ENCODE peak calls at places on chromosomes 12 and 14, in five cellular contexts. L, H, D, M and Y are unnamed samples.

GRCh38 chr12:25434493-25434892 is 118.6 kb downstream of the LMNTD1 start:
- DNase-seq in L (no peak), M (no peak), H (no peak), D (no peak), Y (no peak)

GRCh38 chr12:49811136-49811535 is 17.1 kb downstream of the NCKAP5L start:
- DNase-seq in D (no peak), M (no peak), L (no peak), H (no peak), Y (no peak)

GRCh38 chr14:67510121-67510520 is 21.6 kb upstream of the TMEM229B start:
- DNase-seq in M (peak), H (no peak), L (no peak), D (no peak), Y (no peak)

GRCh38 chr14:35961697-35962274 is 135.6 kb downstream of the BRMS1L start:
- DNase-seq in D (no peak), L (no peak), H (no peak), M (no peak), Y (no peak)

GRCh38 chr12:95318071-95318545 is 100.5 kb downstream of the VEZT start:
- DNase-seq in H (peak), D (no peak), L (peak), M (peak), Y (no peak)

GRCh38 chr14:77654001-77654431 is 37.6 kb upstream of the SPTLC2 start:
- DNase-seq in H (no peak), L (no peak), D (no peak), M (no peak), Y (no peak)

GRCh38 chr14:25841226-25841625 is 756.6 kb downstream of the NOVA1 start:
- DNase-seq in D (no peak), H (no peak), L (no peak), M (no peak), Y (no peak)

GRCh38 chr12:45354399-45354798 is 138.5 kb downstream of the ANO6 start:
- DNase-seq in M (no peak), D (no peak), H (no peak), L (no peak), Y (no peak)

GRCh38 chr12:77723308-77723707 is 107.4 kb upstream of the NAV3 start:
- DNase-seq in M (no peak), D (no peak), L (no peak), H (no peak), Y (no peak)

GRCh38 chr12:116319851-116320621 is 42.5 kb upstream of the MED13L start:
- DNase-seq in L (peak), D (peak), H (no peak), M (peak), Y (no peak)

GRCh38 chr14:65170768-65171251 is 68.5 kb upstream of the MAX start:
- DNase-seq in H (peak), L (peak), M (peak), D (no peak), Y (no peak)

GRCh38 chr14:100076133-100076532 is 10.9 kb downstream of the EVL start:
- DNase-seq in D (no peak), L (peak), H (peak), M (no peak), Y (peak)

GRCh38 chr14:34356267-34356660 is 105.8 kb downstream of the SPTSSA start:
- DNase-seq in H (no peak), D (no peak), M (no peak), L (no peak), Y (no peak)

GRCh38 chr12:19129121-19129485 is 430 bp upstream of the PLEKHA5 start:
- DNase-seq in D (no peak), H (no peak), M (no peak), L (peak), Y (no peak)

GRCh38 chr14:85579957-85580356 is 50.0 kb downstream of the FLRT2 start:
- DNase-seq in M (no peak), H (no peak), L (no peak), D (no peak), Y (no peak)

GRCh38 chr12:45379261-45379660 is 163.4 kb downstream of the ANO6 start:
- DNase-seq in M (peak), L (peak), D (no peak), H (no peak), Y (no peak)

GRCh38 chr12:76111209-76111749 is 26.8 kb upstream of the NAP1L1 start:
- DNase-seq in L (no peak), D (no peak), H (no peak), M (no peak), Y (no peak)

GRCh38 chr12:110436231-110436630 is 13.9 kb downstream of the ARPC3 start:
- DNase-seq in L (peak), H (no peak), M (peak), D (no peak), Y (no peak)

GRCh38 chr12:21324551-21324950 is 10.2 kb downstream of the SLCO1A2 start:
- DNase-seq in D (no peak), M (no peak), L (no peak), H (no peak), Y (no peak)

DNA sequence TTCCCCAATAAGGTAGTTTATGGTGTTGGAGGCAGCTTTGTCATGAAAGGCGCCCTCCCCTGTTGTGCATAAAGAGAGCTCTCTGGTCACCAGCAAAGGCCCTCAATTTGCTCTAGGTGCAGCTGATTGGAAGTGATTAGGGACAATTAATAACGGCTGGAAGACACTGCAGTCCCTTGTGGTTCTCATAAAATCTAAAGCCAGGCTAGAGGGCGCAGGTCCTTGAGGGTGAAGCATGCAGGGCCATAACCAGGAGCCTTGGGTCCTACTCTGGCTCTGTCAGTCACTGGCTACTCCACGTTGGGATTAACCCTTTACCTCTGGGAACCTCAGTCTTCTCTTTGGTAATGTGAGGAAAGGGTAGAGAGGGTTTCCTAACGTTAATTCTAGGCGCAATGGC is 1.9 kb downstream of the DAAM1 start:
- DNase-seq in M (no peak), H (peak), D (no peak), L (peak), Y (no peak)
- TF ChIP-seq CTCF in M (no peak), H (no peak), D (no peak), L (peak), Y (no peak)

GRCh38 chr14:93207468-93208308 is 632 bp downstream of the UBR7 start:
- DNase-seq in M (peak), D (no peak), H (peak), L (peak), Y (no peak)

GRCh38 chr14:93201155-93201704 is 5.6 kb downstream of the GON7 start:
- DNase-seq in H (no peak), D (no peak), L (no peak), M (no peak), Y (no peak)

GRCh38 chr14:93212432-93212831 is 5.4 kb downstream of the UBR7 start:
- DNase-seq in M (no peak), H (no peak), L (no peak), D (no peak), Y (no peak)

GRCh38 chr14:93206793-93207467 is at the start of the genes GON7 and UBR7:
- DNase-seq in L (peak), M (peak), D (peak), H (peak), Y (peak)
- TF ChIP-seq CTCF in L (no peak), M (peak), D (no peak), H (no peak), Y (peak)

GRCh38 chr14:83940253-83940652 is 1589.7 kb upstream of the FLRT2 start:
- DNase-seq in D (no peak), L (no peak), M (no peak), H (no peak), Y (no peak)
- TF ChIP-seq CTCF in D (no peak), L (no peak), M (no peak), H (no peak), Y (no peak)

GRCh38 chr12:52837781-52838736 is 3.9 kb upstream of the KRT79 start:
- DNase-seq in M (no peak), L (no peak), D (no peak), H (no peak), Y (no peak)

GRCh38 chr12:52835271-52836041 is 1.3 kb upstream of the KRT79 start:
- DNase-seq in D (no peak), H (no peak), L (no peak), M (no peak), Y (no peak)

GRCh38 chr12:52837341-52837741 is 3.2 kb upstream of the KRT79 start:
- DNase-seq in M (peak), D (no peak), L (peak), H (peak), Y (no peak)

GRCh38 chr12:52836042-52836466 is 1.9 kb upstream of the KRT79 start:
- DNase-seq in M (peak), H (no peak), D (no peak), L (peak), Y (no peak)

GRCh38 chr12:52836491-52837175 is 2.5 kb upstream of the KRT79 start:
- DNase-seq in L (no peak), D (no peak), M (no peak), H (no peak), Y (no peak)
- TF ChIP-seq CTCF in L (no peak), D (no peak), M (no peak), H (no peak), Y (no peak)